ENCODE peak calls at places on chromosome 21, in seven cellular contexts. J is cardiac muscle cell, N is tibial artery, Y is heart left ventricle, B is spleen, I is transverse colon, Z is lung. F is an unnamed sample. For H3K4me1, the result is how much of the 10 kb centered on the place peaks cover.

GRCh38 chr21:44304846-44305245 is 5.0 kb downstream of the PFKL start:
- DNase-seq in J (peak), N (no peak), Y (no peak), B (no peak), I (peak), Z (no peak), F (no peak)

GRCh38 chr21:35053356-35054096 is 4.4 kb upstream of the RUNX1 start:
- DNase-seq in J (no peak), N (no peak), Y (no peak), B (no peak), I (no peak), Z (no peak), F (no peak)

GRCh38 chr21:32474179-32475059 is 61.9 kb downstream of the EVA1C start:
- DNase-seq in J (no peak), N (no peak), Y (no peak), B (peak), I (no peak), Z (no peak), F (no peak)

GRCh38 chr21:21232320-21232719 is 234.1 kb downstream of the NCAM2 start:
- DNase-seq in J (peak), N (no peak), Y (no peak), B (no peak), I (peak), Z (no peak), F (no peak)

GRCh38 chr21:43721225-43721605 is 2.3 kb downstream of the PDXK start:
- DNase-seq in J (no peak), N (no peak), Y (no peak), B (no peak), I (no peak), Z (no peak), F (no peak)

GRCh38 chr21:15850645-15851044 is 120.9 kb downstream of the USP25 start:
- DNase-seq in J (peak), N (no peak), Y (no peak), B (no peak), I (no peak), Z (no peak), F (no peak)

GRCh38 chr21:40049031-40049958 is 182.1 kb downstream of the PCP4 start:
- DNase-seq in J (no peak), N (peak), Y (no peak), B (no peak), I (peak), Z (no peak), F (peak)

GRCh38 chr21:33023574-33024277 is 2.0 kb upstream of the OLIG2 start:
- DNase-seq in J (no peak), N (no peak), Y (no peak), B (no peak), I (no peak), Z (no peak), F (no peak)

GRCh38 chr21:35027558-35028450 is 21.3 kb downstream of the RUNX1 start:
- DNase-seq in J (no peak), N (no peak), Y (no peak), B (no peak), I (no peak), Z (no peak), F (no peak)

GRCh38 chr21:33661146-33661545 is 18.8 kb downstream of the ITSN1 start:
- DNase-seq in J (no peak), N (no peak), Y (no peak), B (no peak), I (no peak), Z (no peak), F (no peak)

GRCh38 chr21:32920474-32920873 is 105.3 kb upstream of the OLIG2 start:
- DNase-seq in J (no peak), N (no peak), Y (no peak), B (no peak), I (no peak), Z (no peak), F (no peak)

GRCh38 chr21:15301736-15302135 is 236.9 kb upstream of the NRIP1 start:
- DNase-seq in J (no peak), N (no peak), Y (no peak), B (no peak), I (no peak), Z (no peak), F (no peak)

GRCh38 chr21:33374874-33375644 is 28.2 kb upstream of the IFNGR2 start:
- DNase-seq in J (no peak), N (no peak), Y (no peak), B (no peak), I (no peak), Z (no peak), F (no peak)

GRCh38 chr21:35882791-35883240 is 177.5 kb downstream of the SETD4 start:
- DNase-seq in J (peak), N (no peak), Y (no peak), B (no peak), I (no peak), Z (no peak), F (peak)

GRCh38 chr21:32141009-32141357 is 137.9 kb downstream of the MIS18A start:
- DNase-seq in J (no peak), N (no peak), Y (no peak), B (no peak), I (no peak), Z (no peak), F (no peak)

GRCh38 chr21:33414926-33415325 is 11.7 kb downstream of the IFNGR2 start:
- DNase-seq in J (no peak), N (no peak), Y (no peak), B (no peak), I (no peak), Z (no peak), F (no peak)

GRCh38 chr21:44018127-44018526 is 6.0 kb downstream of the TRAPPC10 start:
- DNase-seq in J (no peak), N (no peak), Y (no peak), B (no peak), I (no peak), Z (no peak), F (no peak)

GRCh38 chr21:31630062-31630711 is 29.3 kb upstream of the SOD1 start:
- DNase-seq in J (peak), N (no peak), Y (no peak), B (no peak), I (no peak), Z (peak), F (no peak)

GRCh38 chr21:34857874-34858273 is 189.1 kb downstream of the CLIC6 start:
- DNase-seq in J (no peak), N (no peak), Y (no peak), B (no peak), I (no peak), Z (no peak), F (no peak)

GRCh38 chr21:33668620-33669019 is 26.3 kb downstream of the ITSN1 start:
- DNase-seq in J (no peak), N (no peak), Y (no peak), B (no peak), I (no peak), Z (no peak), F (no peak)

GRCh38 chr21:17370263-17370662 is 142.6 kb upstream of the CXADR start:
- DNase-seq in J (no peak), N (no peak), Y (no peak), B (no peak), I (no peak), Z (peak), F (no peak)

GRCh38 chr21:20459838-20460237 is 538.4 kb upstream of the NCAM2 start:
- DNase-seq in J (no peak), N (no peak), Y (no peak), B (no peak), I (no peak), Z (no peak), F (no peak)

GRCh38 chr21:19420607-19421006 is 1017.0 kb upstream of the TMPRSS15 start:
- DNase-seq in J (no peak), N (no peak), Y (no peak), B (no peak), I (no peak), Z (no peak), F (no peak)

GRCh38 chr21:34133802-34134201 is 60.4 kb downstream of the MRPS6 start:
- DNase-seq in J (no peak), N (no peak), Y (no peak), B (no peak), I (no peak), Z (no peak), F (no peak)

GRCh38 chr21:16047857-16048256 is 318.1 kb downstream of the USP25 start:
- DNase-seq in J (peak), N (no peak), Y (no peak), B (no peak), I (no peak), Z (no peak), F (no peak)

GRCh38 chr21:33293136-33293535 is 27.0 kb downstream of the IL10RB start:
- DNase-seq in J (no peak), N (no peak), Y (peak), B (no peak), I (no peak), Z (no peak), F (no peak)

GRCh38 chr21:35528109-35529042 is 479.3 kb upstream of the RUNX1 start:
- DNase-seq in J (peak), N (no peak), Y (peak), B (peak), I (peak), Z (no peak), F (peak)

GRCh38 chr21:33403128-33403785 is at the start of gene IFNGR2:
- DNase-seq in J (peak), N (no peak), Y (peak), B (peak), I (peak), Z (no peak), F (peak)

GRCh38 chr21:17512245-17513213 is at the start of gene CXADR:
- DNase-seq in J (peak), N (no peak), Y (peak), B (peak), I (peak), Z (peak), F (no peak)

GRCh38 chr21:33362044-33362555 is 37.3 kb downstream of the IFNAR1 start:
- DNase-seq in J (no peak), N (no peak), Y (no peak), B (peak), I (peak), Z (peak), F (no peak)

GRCh38 chr21:43809346-43809799 is 20.0 kb downstream of the RRP1 start:
- DNase-seq in J (no peak), N (no peak), Y (no peak), B (peak), I (no peak), Z (no peak), F (no peak)

GRCh38 chr21:37060296-37060695 is 12.6 kb downstream of the PIGP start:
- DNase-seq in J (peak), N (peak), Y (peak), B (no peak), I (peak), Z (peak), F (peak)
- TF ChIP-seq CTCF in J (peak), N (no peak), Y (no peak), B (no peak), I (peak), Z (no peak), F (no peak)

GRCh38 chr21:38504056-38504455 is 5.8 kb upstream of the ERG start:
- DNase-seq in J (peak), N (no peak), Y (no peak), B (no peak), I (no peak), Z (no peak), F (no peak)
- H3K4me3 ChIP-seq in J (no peak), N (peak), Y (no peak), B (no peak), I (no peak), Z (peak), F (peak)

DNA sequence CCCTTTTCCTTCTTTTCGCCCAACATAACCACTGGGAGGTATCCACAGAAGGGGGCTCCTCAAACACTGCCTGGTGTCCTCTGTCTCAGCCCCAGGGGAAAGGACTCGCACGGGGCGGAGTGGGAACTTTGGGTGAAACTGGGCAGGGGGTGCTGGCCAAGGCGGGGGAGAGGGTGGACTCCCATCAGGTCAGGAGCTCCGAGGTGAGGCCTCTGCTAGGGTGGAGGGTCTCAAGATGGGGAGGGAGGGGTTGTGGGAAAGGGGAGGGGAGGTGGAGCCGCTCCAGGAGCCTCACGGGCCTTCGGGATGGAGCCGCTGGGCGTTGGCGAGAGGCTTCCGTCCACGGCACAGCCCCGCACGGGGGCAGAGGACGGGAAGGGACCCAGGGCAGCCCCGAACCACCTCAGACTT is 43.2 kb upstream of the POFUT2 start:
- DNase-seq in J (no peak), N (no peak), Y (peak), B (peak), I (no peak), Z (no peak), F (peak)
- H3K4me1 ChIP-seq in J (under half), N (under half), Y (under half), B (under half), I (under half), Z (under half), F (under half)

GRCh38 chr21:42411197-42411869 is 7.6 kb downstream of the UBASH3A start:
- DNase-seq in J (no peak), N (no peak), Y (no peak), B (no peak), I (no peak), Z (no peak), F (no peak)
- TF ChIP-seq CTCF in J (no peak), N (no peak), Y (no peak), B (no peak), I (no peak), Z (no peak), F (no peak)

GRCh38 chr21:29580886-29581285 is 282.2 kb downstream of the BACH1 start:
- DNase-seq in J (no peak), N (no peak), Y (no peak), B (no peak), I (no peak), Z (no peak), F (no peak)
- H3K4me3 ChIP-seq in J (no peak), N (no peak), Y (no peak), B (no peak), I (no peak), Z (no peak), F (no peak)

DNA sequence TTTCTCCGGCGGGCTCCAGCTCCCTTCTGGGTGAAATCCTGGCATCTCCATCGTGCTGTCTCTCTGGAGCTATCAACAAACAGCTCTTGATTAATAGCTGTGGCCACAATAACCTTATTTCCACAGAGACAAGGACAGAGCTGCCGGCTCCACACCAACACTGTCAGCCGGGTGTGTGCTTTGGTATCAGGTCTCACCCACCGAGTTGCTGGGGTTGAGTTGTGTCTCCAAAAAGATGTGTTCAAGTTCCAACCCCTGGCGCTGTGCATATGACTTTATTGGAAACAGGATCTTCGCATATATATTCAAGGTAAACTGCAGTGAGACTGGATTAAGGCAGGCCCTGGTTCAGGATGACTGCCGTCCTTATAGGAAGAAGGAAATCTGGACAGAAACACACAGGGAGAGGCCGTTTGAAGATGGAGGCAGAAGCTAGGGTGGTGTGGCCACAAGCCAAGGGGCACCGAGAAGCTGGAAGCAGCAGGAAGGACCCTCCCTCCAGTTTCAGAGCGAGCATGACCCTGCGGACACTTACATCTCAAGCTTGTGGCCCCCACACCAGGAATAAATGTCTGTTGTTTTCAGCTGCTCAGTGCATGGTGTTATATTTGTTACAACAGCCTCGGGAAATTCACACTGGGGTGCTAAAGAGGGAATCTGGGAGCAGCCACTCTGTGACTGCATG is 88.4 kb upstream of the TMPRSS2 start:
- DNase-seq in J (no peak), N (no peak), Y (no peak), B (no peak), I (no peak), Z (no peak), F (no peak)
- H3K4me1 ChIP-seq in J (under half), N (under half), Y (under half), B (under half), I (under half), Z (under half), F (under half)

DNA sequence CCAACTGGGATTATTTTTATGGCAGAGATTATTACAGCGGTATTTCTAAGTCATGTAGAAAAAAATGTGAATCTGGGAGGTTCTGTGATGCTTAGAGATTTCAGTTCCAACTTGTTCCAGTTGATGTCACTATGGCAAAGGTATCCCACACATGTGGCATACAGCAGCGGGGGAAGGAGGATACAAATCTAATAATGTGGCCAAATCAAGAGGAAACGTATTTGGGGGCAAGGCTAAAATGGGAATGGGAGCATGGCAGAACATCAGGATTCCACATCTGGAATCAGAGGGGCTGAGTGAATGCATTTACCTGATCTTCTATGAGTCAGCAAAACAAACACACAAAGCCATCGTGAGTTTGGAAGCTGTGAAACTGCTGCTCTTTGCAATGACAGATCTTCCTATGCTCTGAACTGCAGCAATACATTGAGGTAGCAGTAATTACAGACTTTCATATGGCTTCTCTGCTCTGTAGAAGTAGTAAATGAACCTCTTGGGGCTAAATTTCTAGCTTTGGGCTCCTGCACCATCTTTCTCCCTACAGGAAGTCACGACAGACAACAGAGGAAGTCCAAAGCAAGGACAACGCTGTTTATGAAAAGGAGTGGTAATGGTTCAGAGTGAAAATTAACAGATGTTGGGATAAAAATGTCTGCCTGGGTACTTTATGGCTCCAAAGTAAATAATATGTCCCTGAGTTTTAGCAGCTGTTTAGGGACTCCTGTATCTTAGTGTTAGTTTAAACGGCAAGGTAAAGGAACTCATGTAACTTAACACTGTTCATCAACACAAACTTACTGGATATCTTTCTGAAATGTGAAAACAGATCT is 55.6 kb downstream of the GABPA start:
- DNase-seq in J (peak), N (no peak), Y (no peak), B (no peak), I (no peak), Z (no peak), F (no peak)
- TF ChIP-seq CTCF in J (peak), N (no peak), Y (no peak), B (no peak), I (peak), Z (no peak), F (peak)